ENCODE peak calls at places on chromosomes 5 and 9, in four cellular contexts. B is lung, R is endothelial cell of umbilical vein, E is AG04450. T is an unnamed sample.

GRCh38 chr9:117535439-117535838 is 120.6 kb upstream of the ASTN2 start:
- DNase-seq in E (no peak), B (no peak), R (no peak), T (no peak)

GRCh38 chr5:82164957-82165698 is 113.0 kb downstream of the RPS23 start:
- DNase-seq in R (no peak), B (no peak), E (no peak), T (no peak)

GRCh38 chr5:109803854-109804253 is 114.1 kb downstream of the MAN2A1 start:
- DNase-seq in E (no peak), R (no peak), B (no peak), T (no peak)

GRCh38 chr9:106862946-106863740 is at the start of gene ZNF462:
- DNase-seq in B (peak; percentile 38), R (peak; percentile 66), E (no peak), T (peak; percentile 83)

GRCh38 chr5:173572431-173573125 is 43.9 kb downstream of the BOD1 start:
- DNase-seq in E (no peak), R (no peak), B (no peak), T (no peak)

GRCh38 chr9:137836831-137837241 is 40.7 kb upstream of the CACNA1B start:
- DNase-seq in B (no peak), E (no peak), R (no peak), T (no peak)

GRCh38 chr9:20872340-20872977 is 159.0 kb downstream of the HACD4 start:
- DNase-seq in B (no peak), R (peak; percentile 16), E (peak; percentile 67), T (no peak)

GRCh38 chr9:3200331-3200774 is 325.4 kb downstream of the RFX3 start:
- DNase-seq in R (no peak), B (no peak), E (no peak), T (no peak)

GRCh38 chr5:96195053-96195452 is 233.4 kb upstream of the ELL2 start:
- DNase-seq in B (no peak), E (no peak), R (no peak), T (no peak)

GRCh38 chr5:2621631-2622030 is 129.8 kb downstream of the IRX2 start:
- DNase-seq in R (no peak), B (no peak), E (no peak), T (no peak)

GRCh38 chr5:96952118-96952750 is 16.4 kb downstream of the LNPEP start:
- DNase-seq in B (no peak), E (no peak), R (no peak), T (no peak)

GRCh38 chr5:73231245-73231778 is 58.3 kb downstream of the TMEM174 start:
- DNase-seq in B (no peak), R (peak; percentile 9), E (no peak), T (no peak)

GRCh38 chr9:127931092-127931881 is 710 bp upstream of the PIP5KL1 start:
- DNase-seq in E (no peak), B (peak; percentile 79), R (peak; percentile 49), T (no peak)

GRCh38 chr5:43997647-43998251 is 391.5 kb downstream of the FGF10 start:
- DNase-seq in B (no peak), R (no peak), E (peak; percentile 74), T (no peak)

GRCh38 chr9:8552732-8553131 is 753.2 kb upstream of the DMAC1 start:
- DNase-seq in B (no peak), R (no peak), E (no peak), T (no peak)

GRCh38 chr5:82595083-82595482 is 316.9 kb upstream of the RPS23 start:
- DNase-seq in B (no peak), E (no peak), R (no peak), T (no peak)

GRCh38 chr9:2120926-2121689 is 106.0 kb downstream of the SMARCA2 start:
- DNase-seq in R (peak; percentile 62), B (no peak), E (peak; percentile 11), T (no peak)

GRCh38 chr5:119377066-119377465 is 21.2 kb downstream of the TNFAIP8 start:
- DNase-seq in B (no peak), E (no peak), R (no peak), T (no peak)

GRCh38 chr5:83434929-83435328 is 36.6 kb upstream of the VCAN start:
- DNase-seq in R (no peak), B (no peak), E (no peak), T (no peak)

GRCh38 chr5:123460296-123460729 is 37.1 kb upstream of the CEP120 start:
- DNase-seq in R (peak; percentile 94), B (no peak), E (no peak), T (no peak)

GRCh38 chr9:19160085-19160484 is 32.8 kb upstream of the PLIN2 start:
- DNase-seq in B (no peak), E (no peak), R (no peak), T (no peak)

GRCh38 chr5:50653946-50654345 is 12.5 kb upstream of the PARP8 start:
- DNase-seq in R (no peak), E (no peak), B (peak; percentile 31), T (no peak)

GRCh38 chr9:36144322-36145206 is 8.0 kb downstream of the GLIPR2 start:
- DNase-seq in E (no peak), B (no peak), R (no peak), T (no peak)

GRCh38 chr9:35452481-35452880 is 37.4 kb upstream of the RUSC2 start:
- DNase-seq in E (no peak), B (no peak), R (no peak), T (no peak)

GRCh38 chr5:54162184-54162583 is 148.2 kb downstream of the ARL15 start:
- DNase-seq in B (no peak), E (no peak), R (no peak), T (no peak)

GRCh38 chr9:77417570-77417969 is 230.6 kb downstream of the GNA14 start:
- DNase-seq in R (peak; percentile 72), E (peak; percentile 43), B (no peak), T (no peak)

GRCh38 chr5:22631683-22632082 is 221.5 kb downstream of the CDH12 start:
- DNase-seq in R (no peak), B (no peak), E (no peak), T (no peak)

GRCh38 chr9:5582835-5583195 is 46.1 kb upstream of the RIC1 start:
- DNase-seq in B (no peak), E (peak; percentile 56), R (no peak), T (no peak)

GRCh38 chr5:179912386-179912785 is 4.7 kb upstream of the TBC1D9B start:
- DNase-seq in E (no peak), R (no peak), B (no peak), T (no peak)

GRCh38 chr9:94166237-94167054 is 82.2 kb downstream of the PTPDC1 start:
- DNase-seq in E (peak; percentile 98), R (peak; percentile 98), B (peak; percentile 98), T (peak; percentile 98)
- TF ChIP-seq CTCF in E (no peak), R (no peak), B (no peak), T (peak; percentile 2)

DNA sequence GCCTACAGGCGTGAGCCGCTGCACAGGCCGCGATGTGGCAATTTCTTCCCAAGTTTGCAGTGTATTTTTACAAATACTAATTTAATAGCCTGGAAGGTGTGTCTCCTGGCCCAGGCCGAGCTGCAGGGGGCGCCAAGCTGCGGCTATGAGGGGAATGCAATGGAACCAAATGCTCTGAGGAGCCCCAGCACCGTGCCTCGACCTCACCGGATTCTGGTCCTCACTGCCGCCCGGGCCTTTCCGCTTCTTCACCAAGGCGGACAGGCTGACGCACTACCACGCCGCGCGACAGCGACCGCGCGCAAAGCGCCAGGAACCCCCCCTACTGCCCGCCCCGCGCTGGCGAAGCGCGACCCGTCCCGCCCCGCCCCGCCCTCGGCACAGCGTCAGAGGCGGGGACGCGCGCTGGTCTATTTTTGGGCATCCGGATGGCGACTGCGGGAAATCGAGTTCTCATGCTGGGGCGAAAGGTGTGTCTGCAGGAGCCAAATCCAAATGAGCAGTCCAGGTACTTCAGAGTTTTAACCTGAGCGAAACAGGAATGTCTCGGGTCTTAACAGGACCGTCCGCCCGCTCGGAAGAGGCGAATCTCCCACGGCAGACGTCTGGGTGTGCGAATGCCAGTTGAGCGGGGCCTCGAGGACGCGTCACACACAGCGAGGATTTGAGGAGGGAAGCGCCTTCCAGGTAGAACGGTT is 31.7 kb upstream of the PRXL2C start:
- DNase-seq in R (peak; percentile 65), B (peak; percentile 85), E (no peak), T (peak; percentile 86)
- TF ChIP-seq CTCF in R (peak; percentile 76), B (peak; percentile 22), E (peak; percentile 74), T (peak; percentile 62)

GRCh38 chr9:88559661-88560060 is 24.7 kb downstream of the NXNL2 start:
- DNase-seq in B (no peak), R (no peak), E (no peak), T (no peak)
- TF ChIP-seq CTCF in B (no peak), R (no peak), E (peak; percentile 31), T (no peak)

GRCh38 chr5:39691136-39691535 is 266.4 kb upstream of the DAB2 start:
- DNase-seq in E (no peak), R (no peak), B (no peak), T (no peak)

GRCh38 chr5:39697891-39698290 is 273.1 kb upstream of the DAB2 start:
- DNase-seq in R (no peak), B (no peak), E (no peak), T (no peak)

GRCh38 chr5:39689919-39690318 is 265.1 kb upstream of the DAB2 start:
- DNase-seq in B (no peak), R (no peak), E (no peak), T (no peak)

GRCh38 chr5:39696672-39697398 is 272.1 kb upstream of the DAB2 start:
- DNase-seq in B (no peak), E (no peak), R (no peak), T (no peak)

GRCh38 chr5:39691993-39692392 is 267.2 kb upstream of the DAB2 start:
- DNase-seq in B (no peak), R (peak; percentile 5), E (no peak), T (no peak)
- TF ChIP-seq CTCF in B (no peak), R (peak; percentile 16), E (no peak), T (peak; percentile 22)

DNA sequence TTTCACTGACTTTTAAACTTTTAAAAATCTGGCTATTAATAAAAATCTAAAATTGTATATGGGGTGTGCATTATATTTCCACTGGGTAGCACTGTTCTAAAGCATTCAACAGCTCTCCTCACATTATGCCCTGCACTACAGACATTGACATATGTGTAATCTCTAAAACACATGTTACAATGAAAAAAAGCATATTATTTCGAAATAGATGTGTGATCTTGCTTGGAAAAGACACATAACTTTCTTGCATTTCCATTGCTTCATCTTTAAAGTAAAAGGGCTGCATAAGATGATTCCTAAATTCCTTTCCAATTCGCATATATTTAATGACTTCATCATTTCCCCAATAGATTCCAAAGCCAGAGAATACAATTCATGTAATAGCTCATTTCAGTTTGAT is 567.0 kb downstream of the PDE4D start:
- DNase-seq in E (no peak), B (no peak), R (no peak), T (no peak)
- TF ChIP-seq CTCF in E (no peak), B (no peak), R (no peak), T (no peak)

DNA sequence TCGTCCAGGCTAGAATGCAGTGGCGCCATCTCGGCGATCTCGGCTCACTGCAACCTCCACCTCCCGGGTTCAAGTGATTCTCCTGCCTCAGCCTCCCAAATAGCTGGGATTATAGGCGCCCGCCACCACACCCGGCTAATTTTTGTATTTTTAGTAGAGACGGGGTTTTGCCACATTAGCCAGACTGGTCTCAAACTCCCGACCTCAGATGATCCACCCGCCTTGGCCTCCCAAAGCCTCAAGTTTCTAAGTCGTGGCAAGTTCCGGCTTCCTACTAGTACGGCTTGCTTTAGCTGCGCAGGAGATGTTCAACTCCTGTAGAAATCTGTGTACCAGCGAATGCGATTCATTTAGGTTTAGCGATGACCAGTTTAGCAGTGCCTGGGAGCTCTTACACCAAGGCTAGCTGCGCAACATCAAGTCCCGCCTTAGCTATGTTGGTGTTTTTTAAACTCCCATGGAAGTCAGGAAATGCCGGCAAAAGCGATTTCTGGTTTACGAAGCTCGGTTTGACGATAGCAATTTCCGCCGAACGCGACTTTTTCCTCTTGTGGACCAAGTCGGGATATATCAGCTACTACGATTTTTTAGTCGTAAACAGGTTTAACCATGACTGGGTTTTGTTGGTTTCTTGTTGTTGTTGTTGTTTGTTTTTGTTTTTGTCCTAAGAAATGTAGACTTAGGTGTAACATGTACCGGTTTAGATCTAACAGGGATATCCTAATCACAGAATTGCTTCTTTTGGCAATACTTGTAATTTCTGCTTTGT is 46.4 kb downstream of the ANXA2R start:
- DNase-seq in E (peak; percentile 66), B (no peak), R (peak; percentile 88), T (no peak)
- TF ChIP-seq CTCF in E (no peak), B (no peak), R (no peak), T (no peak)

T was measured in osteocyte.